ENCODE peak calls at places on chromosomes 6 and 20, in four cellular contexts. One of them, this sample, is unnamed.

GRCh38 chr20:40860487-40860902 is 168.1 kb upstream of the TOP1 start:
- DNase-seq in H1: no peak
- DNase-seq in K562: no peak
- DNase-seq in HepG2: no peak
- DNase-seq in this sample: no peak

GRCh38 chr6:135286962-135287525 is 105.9 kb downstream of the MYB start:
- DNase-seq in HepG2: no peak
- DNase-seq in K562: no peak
- DNase-seq in H1: no peak
- DNase-seq in this sample: no peak

GRCh38 chr6:128882991-128883571 is at the start of gene LAMA2:
- DNase-seq in H1: peak; percentile 87
- DNase-seq in HepG2: peak; percentile 7
- DNase-seq in K562: no peak
- DNase-seq in this sample: no peak

GRCh38 chr6:121932071-121933009 is 467.1 kb upstream of the HSF2 start:
- DNase-seq in K562: no peak
- DNase-seq in H1: peak; percentile 49
- DNase-seq in HepG2: peak; percentile 10
- DNase-seq in this sample: no peak

GRCh38 chr6:34094474-34095135 is 51.3 kb downstream of the GRM4 start:
- DNase-seq in K562: no peak
- DNase-seq in HepG2: no peak
- DNase-seq in H1: no peak
- DNase-seq in this sample: no peak

GRCh38 chr6:118899948-118900347 is 6.0 kb downstream of the ASF1A start:
- DNase-seq in H1: no peak
- DNase-seq in K562: no peak
- DNase-seq in HepG2: no peak
- DNase-seq in this sample: no peak

GRCh38 chr6:29501106-29501505 is 13.3 kb upstream of the MAS1L start:
- DNase-seq in K562: no peak
- DNase-seq in H1: peak; percentile 35
- DNase-seq in HepG2: no peak
- DNase-seq in this sample: no peak

GRCh38 chr6:24919404-24919892 is 16.3 kb downstream of the RIPOR2 start:
- DNase-seq in HepG2: no peak
- DNase-seq in K562: no peak
- DNase-seq in H1: no peak
- DNase-seq in this sample: no peak

GRCh38 chr20:45833030-45833882 is at the start of gene SNX21:
- DNase-seq in H1: peak; percentile 90
- DNase-seq in HepG2: peak; percentile 84
- DNase-seq in K562: peak; percentile 57
- DNase-seq in this sample: no peak

GRCh38 chr6:99119109-99120031 is 171.6 kb upstream of the FBXL4 start:
- DNase-seq in HepG2: peak; percentile 23
- DNase-seq in K562: peak; percentile 43
- DNase-seq in H1: no peak
- DNase-seq in this sample: no peak

GRCh38 chr6:36753671-36754485 is 56.3 kb downstream of the RAB44 start:
- DNase-seq in K562: no peak
- DNase-seq in H1: no peak
- DNase-seq in HepG2: no peak
- DNase-seq in this sample: no peak

GRCh38 chr20:3911956-3912355 is 22.8 kb downstream of the PANK2 start:
- DNase-seq in HepG2: no peak
- DNase-seq in H1: no peak
- DNase-seq in K562: peak; percentile 61
- DNase-seq in this sample: no peak

GRCh38 chr6:19153981-19154295 is 683.2 kb upstream of the ID4 start:
- DNase-seq in HepG2: no peak
- DNase-seq in K562: no peak
- DNase-seq in H1: no peak
- DNase-seq in this sample: no peak

GRCh38 chr20:52975024-52975732 is 3.0 kb downstream of the TSHZ2 start:
- DNase-seq in K562: no peak
- DNase-seq in H1: no peak
- DNase-seq in HepG2: no peak
- DNase-seq in this sample: peak; percentile 15

GRCh38 chr6:38503940-38504682 is 135.6 kb downstream of the BTBD9 start:
- DNase-seq in K562: no peak
- DNase-seq in HepG2: no peak
- DNase-seq in H1: no peak
- DNase-seq in this sample: no peak

GRCh38 chr6:108685970-108686369 is 125.3 kb downstream of the FOXO3 start:
- DNase-seq in K562: no peak
- DNase-seq in H1: no peak
- DNase-seq in HepG2: no peak
- DNase-seq in this sample: no peak

GRCh38 chr6:150269857-150270223 is 99.0 kb upstream of the IYD start:
- DNase-seq in HepG2: peak; percentile 38
- DNase-seq in H1: no peak
- DNase-seq in K562: peak; percentile 80
- DNase-seq in this sample: no peak

GRCh38 chr20:23143098-23143497 is 57.0 kb upstream of the CD93 start:
- DNase-seq in H1: no peak
- DNase-seq in HepG2: peak; percentile 71
- DNase-seq in K562: no peak
- DNase-seq in this sample: no peak

GRCh38 chr20:22796465-22797077 is 212.2 kb upstream of the FOXA2 start:
- DNase-seq in H1: no peak
- DNase-seq in HepG2: no peak
- DNase-seq in K562: no peak
- DNase-seq in this sample: no peak

GRCh38 chr20:46695888-46696287 is 6.6 kb upstream of the TP53RK start:
- DNase-seq in H1: no peak
- DNase-seq in HepG2: no peak
- DNase-seq in K562: no peak
- DNase-seq in this sample: no peak

GRCh38 chr6:156699017-156699421 is 78.2 kb upstream of the ARID1B start:
- DNase-seq in K562: no peak
- DNase-seq in H1: no peak
- DNase-seq in HepG2: no peak
- DNase-seq in this sample: peak; percentile 85

GRCh38 chr20:14307956-14308355 is 29.5 kb downstream of the FLRT3 start:
- DNase-seq in HepG2: no peak
- DNase-seq in K562: no peak
- DNase-seq in H1: no peak
- DNase-seq in this sample: no peak

GRCh38 chr6:161373905-161374451 is 100.1 kb upstream of the AGPAT4 start:
- DNase-seq in H1: peak; percentile 95
- DNase-seq in K562: peak; percentile 78
- DNase-seq in HepG2: peak; percentile 53
- DNase-seq in this sample: no peak

GRCh38 chr20:63933646-63934045 is 22.6 kb downstream of the UCKL1 start:
- DNase-seq in H1: no peak
- DNase-seq in HepG2: no peak
- DNase-seq in K562: no peak
- DNase-seq in this sample: no peak

GRCh38 chr20:63937596-63937995 is 18.6 kb downstream of the UCKL1 start:
- DNase-seq in HepG2: no peak
- DNase-seq in H1: no peak
- DNase-seq in K562: no peak
- DNase-seq in this sample: no peak

GRCh38 chr20:63932606-63933160 is 23.5 kb downstream of the UCKL1 start:
- DNase-seq in H1: no peak
- DNase-seq in HepG2: no peak
- DNase-seq in K562: no peak
- DNase-seq in this sample: no peak

GRCh38 chr20:63934271-63935068 is 21.7 kb downstream of the UCKL1 start:
- DNase-seq in HepG2: no peak
- DNase-seq in H1: peak; percentile 80
- DNase-seq in K562: peak; percentile 36
- DNase-seq in this sample: no peak

GRCh38 chr20:63935447-63935846 is 20.8 kb downstream of the UCKL1 start:
- DNase-seq in K562: no peak
- DNase-seq in H1: no peak
- DNase-seq in HepG2: no peak
- DNase-seq in this sample: no peak
- TF ChIP-seq CBX5 in K562: no peak
- TF ChIP-seq CBX5 in H1: no peak
- TF ChIP-seq CBX5 in HepG2: no peak
- TF ChIP-seq CBX5 in this sample: no peak

GRCh38 chr6:104795363-104795762 is 64.4 kb downstream of the HACE1 start:
- DNase-seq in K562: no peak
- DNase-seq in HepG2: no peak
- DNase-seq in H1: no peak
- DNase-seq in this sample: no peak

GRCh38 chr6:104788400-104788799 is 71.3 kb downstream of the HACE1 start:
- DNase-seq in H1: no peak
- DNase-seq in HepG2: no peak
- DNase-seq in K562: no peak
- DNase-seq in this sample: no peak

GRCh38 chr6:104787305-104787704 is 72.4 kb downstream of the HACE1 start:
- DNase-seq in HepG2: no peak
- DNase-seq in K562: no peak
- DNase-seq in H1: no peak
- DNase-seq in this sample: no peak

GRCh38 chr6:104784884-104785283 is 74.8 kb downstream of the HACE1 start:
- DNase-seq in K562: no peak
- DNase-seq in HepG2: no peak
- DNase-seq in H1: no peak
- DNase-seq in this sample: no peak

DNA sequence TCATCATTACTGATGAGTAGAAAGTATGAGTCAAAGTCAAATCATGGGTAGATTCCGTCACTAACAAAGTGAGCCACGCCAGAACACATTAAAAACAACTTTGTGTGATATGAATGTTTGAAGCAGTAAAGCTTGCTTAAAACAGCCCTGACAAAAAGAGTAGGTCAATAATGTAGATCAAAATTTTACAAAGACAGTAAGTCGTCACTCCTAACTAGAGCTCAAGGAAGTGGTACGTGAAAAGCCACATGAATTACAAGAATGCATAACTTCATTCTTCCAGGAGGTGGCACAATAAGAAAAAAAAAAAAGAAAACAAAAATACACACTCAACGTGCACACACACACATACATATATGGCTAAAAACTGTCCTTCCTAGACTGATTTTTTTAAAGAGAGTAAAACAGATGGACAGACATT is 69.9 kb downstream of the HACE1 start:
- DNase-seq in H1: no peak
- DNase-seq in K562: peak; percentile 13
- DNase-seq in HepG2: peak; percentile 18
- DNase-seq in this sample: no peak
- TF ChIP-seq CBX5 in H1: no peak
- TF ChIP-seq CBX5 in K562: no peak
- TF ChIP-seq CBX5 in HepG2: no peak
- TF ChIP-seq CBX5 in this sample: no peak

GRCh38 chr6:143253630-143254029 is 192.9 kb downstream of the AIG1 start:
- DNase-seq in H1: no peak
- DNase-seq in K562: no peak
- DNase-seq in HepG2: no peak
- DNase-seq in this sample: no peak

GRCh38 chr6:143260857-143261256 is 189.6 kb downstream of the ADAT2 start:
- DNase-seq in H1: no peak
- DNase-seq in K562: no peak
- DNase-seq in HepG2: no peak
- DNase-seq in this sample: no peak

GRCh38 chr6:143262859-143263258 is 187.6 kb downstream of the ADAT2 start:
- DNase-seq in HepG2: no peak
- DNase-seq in K562: no peak
- DNase-seq in H1: no peak
- DNase-seq in this sample: no peak

GRCh38 chr6:143262037-143262436 is 188.5 kb downstream of the ADAT2 start:
- DNase-seq in K562: no peak
- DNase-seq in HepG2: no peak
- DNase-seq in H1: no peak
- DNase-seq in this sample: no peak

DNA sequence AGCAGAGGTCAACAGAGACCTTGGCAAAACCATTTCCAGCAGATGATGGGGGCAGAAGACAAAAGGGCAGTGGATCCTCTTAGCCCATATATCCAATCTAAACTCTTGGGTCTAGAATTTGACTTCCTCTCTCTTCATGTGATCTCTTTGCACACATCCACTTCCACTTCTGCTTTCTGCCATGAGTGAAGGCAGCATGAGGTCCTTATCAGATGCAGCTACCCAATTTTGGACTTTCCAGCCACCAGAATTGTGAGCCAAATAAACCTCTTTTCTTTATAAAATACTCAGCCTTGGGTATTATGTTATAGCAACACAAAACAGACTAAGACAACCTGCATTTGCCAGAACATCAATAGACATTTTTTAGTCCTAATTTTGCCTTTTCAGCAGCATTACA is 191.6 kb downstream of the ADAT2 start:
- DNase-seq in K562: no peak
- DNase-seq in HepG2: no peak
- DNase-seq in H1: no peak
- DNase-seq in this sample: no peak
- TF ChIP-seq CBX5 in K562: peak; percentile 81
- TF ChIP-seq CBX5 in HepG2: no peak
- TF ChIP-seq CBX5 in H1: no peak
- TF ChIP-seq CBX5 in this sample: peak; percentile 57

DNA sequence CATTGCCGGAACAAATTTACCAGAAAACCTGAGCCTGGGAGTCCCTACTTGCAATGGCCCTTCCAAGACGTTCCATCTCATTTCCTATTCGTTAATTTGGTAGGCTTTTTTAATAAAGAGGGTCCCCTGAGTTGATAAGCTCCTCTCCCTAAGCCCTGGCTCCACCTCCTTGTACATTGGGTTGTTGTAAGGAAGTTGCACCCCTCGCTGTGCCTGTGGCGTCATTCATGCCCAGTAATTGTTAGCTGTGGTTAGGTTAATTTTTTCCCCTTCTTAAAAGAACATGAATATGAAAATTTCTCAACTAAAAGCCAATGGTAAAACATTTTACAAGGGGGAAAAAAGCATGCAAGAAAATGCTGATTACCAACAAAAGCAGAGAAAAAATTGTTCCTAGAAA is 91.9 kb downstream of the SLC24A3 start:
- DNase-seq in H1: no peak
- DNase-seq in K562: no peak
- DNase-seq in HepG2: no peak
- DNase-seq in this sample: no peak
- TF ChIP-seq CBX5 in H1: no peak
- TF ChIP-seq CBX5 in K562: no peak
- TF ChIP-seq CBX5 in HepG2: no peak
- TF ChIP-seq CBX5 in this sample: no peak

GRCh38 chr20:48965189-48965910 is 43.8 kb downstream of the ARFGEF2 start:
- DNase-seq in K562: no peak
- DNase-seq in H1: no peak
- DNase-seq in HepG2: no peak
- DNase-seq in this sample: no peak
- TF ChIP-seq CBX5 in K562: no peak
- TF ChIP-seq CBX5 in H1: no peak
- TF ChIP-seq CBX5 in HepG2: no peak
- TF ChIP-seq CBX5 in this sample: no peak

GRCh38 chr6:167056370-167056769 is 57.2 kb downstream of the CEP43 start:
- DNase-seq in H1: no peak
- DNase-seq in K562: no peak
- DNase-seq in HepG2: no peak
- DNase-seq in this sample: peak; percentile 76
- TF ChIP-seq CBX5 in H1: no peak
- TF ChIP-seq CBX5 in K562: no peak
- TF ChIP-seq CBX5 in HepG2: no peak
- TF ChIP-seq CBX5 in this sample: no peak

This sample was measured in GM12878.